ENCODE peak calls at places on chromosomes 11 and 22, in ten cellular contexts. B is mesenchymal stem cell, T is fibroblast of lung, S is keratinocyte, X is neural progenitor cell, W is GM23248, O is IMR-90, R is hepatocyte, D is PC-3, P is OCI-LY7. J is an unnamed sample.

GRCh38 chr11:93396356-93396755 is 65.8 kb downstream of the DEUP1 start:
- DNase-seq in B (no peak), T (no peak), S (no peak), X (peak), W (peak), O (no peak), R (no peak), D (no peak), P (no peak), J (peak)

GRCh38 chr11:94519478-94520084 is 7.3 kb downstream of the C11orf97 start:
- DNase-seq in B (peak), T (peak), S (no peak), X (peak), W (peak), O (peak), R (peak), D (peak), P (peak), J (no peak)

GRCh38 chr11:134759314-134759713 is 347.3 kb upstream of the B3GAT1 start:
- DNase-seq in B (no peak), T (no peak), S (no peak), X (no peak), W (no peak), O (no peak), R (no peak), D (no peak), P (no peak), J (no peak)

GRCh38 chr11:14541180-14541579 is 21.0 kb upstream of the PSMA1 start:
- DNase-seq in B (no peak), T (peak), S (no peak), X (no peak), W (no peak), O (no peak), R (no peak), D (no peak), P (no peak), J (no peak)

GRCh38 chr11:134752964-134753804 is 341.1 kb upstream of the B3GAT1 start:
- DNase-seq in B (no peak), T (no peak), S (no peak), X (no peak), W (no peak), O (no peak), R (no peak), D (no peak), P (no peak), J (no peak)

GRCh38 chr22:43391306-43391705 is 20.5 kb upstream of the MPPED1 start:
- DNase-seq in B (no peak), T (no peak), S (no peak), X (no peak), W (no peak), O (no peak), R (peak), D (no peak), P (no peak), J (no peak)

GRCh38 chr11:61151545-61152252 is 9.5 kb downstream of the VPS37C start:
- DNase-seq in B (no peak), T (no peak), S (no peak), X (no peak), W (no peak), O (no peak), R (no peak), D (no peak), P (no peak), J (no peak)

GRCh38 chr11:112293614-112294013 is 33.0 kb upstream of the PLET1 start:
- DNase-seq in B (no peak), T (no peak), S (no peak), X (no peak), W (no peak), O (no peak), R (no peak), D (no peak), P (no peak), J (no peak)

DNA sequence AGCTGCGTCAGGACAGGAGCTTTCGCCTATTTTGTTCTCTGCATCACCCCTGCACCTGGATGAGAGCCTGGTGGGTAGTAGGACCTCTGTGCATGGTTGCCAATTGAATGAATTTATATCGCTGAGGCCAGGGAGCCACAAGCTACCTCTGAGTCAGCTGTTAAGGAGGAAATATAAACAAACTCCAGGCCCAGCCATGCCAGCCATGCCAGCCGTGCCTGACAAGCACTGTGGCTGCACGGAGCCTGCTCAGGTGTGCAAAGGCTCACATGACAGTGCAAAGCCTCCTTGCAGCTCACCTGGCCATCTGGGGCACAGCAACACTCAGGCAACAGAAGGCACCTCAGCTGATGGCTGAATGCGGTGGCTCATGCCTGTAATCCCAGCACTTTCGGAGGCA is 33.7 kb upstream of the LINC01488 start:
- DNase-seq in B (peak), T (no peak), S (no peak), X (no peak), W (peak), O (no peak), R (no peak), D (peak), P (no peak), J (peak)
- H2AFZ ChIP-seq in B (no peak), T (no peak), S (no peak), X (no peak), W (no peak), O (peak), R (no peak), D (no peak), P (no peak), J (no peak)

GRCh38 chr11:131464024-131464423 is 93.6 kb downstream of the NTM start:
- DNase-seq in B (no peak), T (no peak), S (no peak), X (no peak), W (no peak), O (no peak), R (no peak), D (no peak), P (no peak), J (no peak)
- H2AFZ ChIP-seq in B (no peak), T (no peak), S (no peak), X (no peak), W (no peak), O (no peak), R (no peak), D (no peak), P (no peak), J (no peak)

DNA sequence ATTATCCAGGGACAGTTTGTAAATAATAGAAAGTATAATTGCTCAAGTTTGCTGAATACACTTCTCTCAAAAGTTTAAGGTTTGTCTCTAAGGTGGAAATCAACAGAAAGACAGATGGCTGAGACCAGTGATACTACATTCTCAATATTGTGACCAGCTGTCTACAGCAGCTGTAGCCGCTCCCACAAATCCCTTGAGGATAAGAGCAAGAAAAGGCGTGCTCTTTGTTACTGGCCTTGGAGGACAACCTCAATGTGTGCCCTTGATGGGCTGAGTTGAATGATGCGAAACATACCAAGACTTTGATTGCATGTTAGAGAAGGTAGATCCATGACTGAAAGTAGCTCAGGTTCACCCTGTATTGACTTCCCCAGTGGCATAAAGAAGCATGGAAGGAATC is 6.1 kb downstream of the OR6M1 start:
- DNase-seq in B (no peak), T (no peak), S (no peak), X (no peak), W (no peak), O (no peak), R (no peak), D (no peak), P (no peak), J (no peak)
- H2AFZ ChIP-seq in B (no peak), T (no peak), S (no peak), X (no peak), W (no peak), O (no peak), R (no peak), D (no peak), P (no peak), J (no peak)

GRCh38 chr11:126611438-126611837 is 256.0 kb downstream of the ST3GAL4 start:
- DNase-seq in B (no peak), T (no peak), S (no peak), X (no peak), W (no peak), O (no peak), R (no peak), D (no peak), P (no peak), J (no peak)
- H2AFZ ChIP-seq in B (no peak), T (no peak), S (no peak), X (no peak), W (no peak), O (no peak), R (no peak), D (no peak), P (no peak), J (no peak)

GRCh38 chr11:123740787-123741158 is 687 bp downstream of the ZNF202 start:
- DNase-seq in B (peak), T (peak), S (no peak), X (no peak), W (peak), O (no peak), R (peak), D (peak), P (no peak), J (peak)
- H2AFZ ChIP-seq in B (peak), T (peak), S (peak), X (peak), W (peak), O (peak), R (peak), D (peak), P (peak), J (peak)

GRCh38 chr22:22156716-22157499 is 87.7 kb upstream of the VPREB1 start:
- DNase-seq in B (peak), T (peak), S (peak), X (peak), W (peak), O (peak), R (peak), D (peak), P (peak), J (peak)

GRCh38 chr22:22156348-22156715 is 88.3 kb upstream of the VPREB1 start:
- DNase-seq in B (no peak), T (no peak), S (no peak), X (no peak), W (no peak), O (no peak), R (no peak), D (no peak), P (no peak), J (no peak)

GRCh38 chr22:22158965-22159364 is 85.6 kb upstream of the VPREB1 start:
- DNase-seq in B (no peak), T (no peak), S (no peak), X (no peak), W (no peak), O (no peak), R (no peak), D (no peak), P (no peak), J (no peak)

GRCh38 chr22:22158207-22158816 is 86.3 kb upstream of the VPREB1 start:
- DNase-seq in B (no peak), T (no peak), S (no peak), X (no peak), W (no peak), O (no peak), R (no peak), D (no peak), P (no peak), J (no peak)

DNA sequence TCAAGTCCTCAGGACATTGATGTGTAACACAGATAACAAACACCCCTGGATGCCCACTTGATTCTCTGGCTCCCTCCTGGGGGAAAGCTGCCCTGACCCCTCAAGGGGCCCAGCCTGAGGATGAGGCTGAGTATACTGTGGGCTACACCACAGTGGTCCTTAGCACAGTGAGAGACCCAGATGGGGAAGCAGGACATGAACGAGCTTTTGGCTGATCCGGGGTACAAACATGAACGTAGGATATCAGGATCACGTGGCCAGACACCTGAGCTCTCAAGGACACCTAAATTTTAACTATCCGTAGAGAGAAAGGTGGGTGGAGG is 87.1 kb upstream of the VPREB1 start:
- DNase-seq in B (no peak), T (no peak), S (no peak), X (no peak), W (no peak), O (no peak), R (no peak), D (no peak), P (no peak), J (no peak)
- H2AFZ ChIP-seq in B (no peak), T (no peak), S (peak), X (peak), W (peak), O (no peak), R (peak), D (peak), P (peak), J (peak)

GRCh38 chr22:19665784-19666662 is 48.3 kb upstream of the SEPTIN5 start:
- DNase-seq in B (no peak), T (no peak), S (no peak), X (no peak), W (no peak), O (no peak), R (no peak), D (no peak), P (no peak), J (no peak)
- H2AFZ ChIP-seq in B (no peak), T (no peak), S (no peak), X (no peak), W (no peak), O (peak), R (no peak), D (no peak), P (no peak), J (no peak)

DNA sequence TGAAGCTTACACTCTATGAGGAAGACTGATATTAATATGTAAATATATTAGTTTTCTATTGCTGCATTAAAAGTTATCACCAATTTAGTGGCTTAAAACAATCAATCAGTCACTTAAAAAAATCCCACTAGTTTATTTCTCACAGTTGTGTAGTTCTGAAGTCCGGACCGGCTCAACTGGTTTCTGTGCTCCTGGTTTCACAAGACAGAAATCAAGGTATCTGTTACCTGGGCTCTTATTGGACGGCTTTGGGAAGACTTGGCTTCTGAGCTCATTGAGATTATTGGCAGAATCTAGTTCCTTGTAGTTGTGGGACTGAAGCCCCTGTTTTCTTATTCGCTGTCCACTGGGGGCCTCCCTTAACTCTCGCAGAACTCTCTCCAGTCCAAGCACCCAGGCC is 343.0 kb downstream of the RAB38 start:
- DNase-seq in B (no peak), T (no peak), S (no peak), X (no peak), W (no peak), O (no peak), R (peak), D (peak), P (no peak), J (no peak)
- H2AFZ ChIP-seq in B (no peak), T (no peak), S (no peak), X (no peak), W (no peak), O (no peak), R (no peak), D (no peak), P (no peak), J (no peak)

GRCh38 chr11:8807544-8808225 is 103.3 kb upstream of the AKIP1 start:
- DNase-seq in B (peak), T (peak), S (peak), X (no peak), W (peak), O (peak), R (no peak), D (no peak), P (no peak), J (peak)

GRCh38 chr11:8809185-8809584 is 101.8 kb upstream of the AKIP1 start:
- DNase-seq in B (no peak), T (no peak), S (no peak), X (no peak), W (peak), O (no peak), R (no peak), D (no peak), P (no peak), J (peak)

GRCh38 chr11:8806974-8807373 is 104.0 kb upstream of the AKIP1 start:
- DNase-seq in B (no peak), T (no peak), S (no peak), X (no peak), W (no peak), O (no peak), R (no peak), D (no peak), P (no peak), J (no peak)

GRCh38 chr11:8809605-8810272 is 101.2 kb upstream of the AKIP1 start:
- DNase-seq in B (peak), T (no peak), S (no peak), X (peak), W (peak), O (no peak), R (no peak), D (no peak), P (no peak), J (no peak)

GRCh38 chr11:8808226-8808585 is 102.8 kb upstream of the AKIP1 start:
- DNase-seq in B (peak), T (no peak), S (no peak), X (no peak), W (no peak), O (no peak), R (no peak), D (no peak), P (no peak), J (no peak)
- H2AFZ ChIP-seq in B (no peak), T (no peak), S (peak), X (no peak), W (peak), O (peak), R (no peak), D (no peak), P (no peak), J (peak)